ENCODE peak calls at places on chromosomes 12 and 14, in eight cellular contexts. N is Calu3, B is HCEC 1CT, A is NCI-H774, C is neural crest cell, U is uterus, L is cardiac muscle cell, E is substantia nigra. G is an unnamed sample.

GRCh38 chr14:100609331-100609870 is 22.2 kb upstream of the BEGAIN start:
- DNase-seq in N (no peak), B (no peak), A (no peak), C (no peak), U (no peak), L (no peak), E (no peak), G (no peak)

GRCh38 chr12:84911331-84912190 is 1.0 kb downstream of the SLC6A15 start:
- DNase-seq in N (peak; percentile 69), B (peak; percentile 87), A (peak; percentile 82), C (peak; percentile 57), U (peak; percentile 37), L (peak; percentile 72), E (peak; percentile 66), G (peak; percentile 30)

GRCh38 chr12:24760606-24761378 is 188.1 kb downstream of the BCAT1 start:
- DNase-seq in N (no peak), B (no peak), A (no peak), C (no peak), U (no peak), L (no peak), E (no peak), G (no peak)

GRCh38 chr12:124581792-124582424 is 14.5 kb upstream of the NCOR2 start:
- DNase-seq in N (no peak), B (no peak), A (no peak), C (no peak), U (no peak), L (no peak), E (no peak), G (no peak)

GRCh38 chr14:75757644-75758402 is 96.8 kb downstream of the TTLL5 start:
- DNase-seq in N (no peak), B (no peak), A (no peak), C (no peak), U (no peak), L (no peak), E (no peak), G (no peak)

GRCh38 chr12:26124491-26125450 is at the start of gene BHLHE41:
- DNase-seq in N (peak; percentile 83), B (peak; percentile 58), A (peak; percentile 81), C (peak; percentile 14), U (peak; percentile 82), L (peak; percentile 54), E (peak; percentile 93), G (peak; percentile 63)

GRCh38 chr14:75234173-75234855 is 44.3 kb upstream of the FOS start:
- DNase-seq in N (peak; percentile 72), B (peak; percentile 57), A (no peak), C (no peak), U (peak; percentile 26), L (no peak), E (peak; percentile 44), G (no peak)

GRCh38 chr14:55739967-55740707 is 160.1 kb downstream of the KTN1 start:
- DNase-seq in N (no peak), B (no peak), A (no peak), C (no peak), U (no peak), L (no peak), E (no peak), G (peak; percentile 34)

GRCh38 chr14:21505009-21505553 is 6.1 kb downstream of the METTL3 start:
- DNase-seq in N (no peak), B (no peak), A (no peak), C (no peak), U (no peak), L (no peak), E (no peak), G (no peak)

GRCh38 chr12:51082561-51083139 is 746 bp downstream of the CSRNP2 start:
- DNase-seq in N (no peak), B (peak; percentile 40), A (no peak), C (no peak), U (no peak), L (no peak), E (no peak), G (no peak)

GRCh38 chr14:103151270-103151933 is 28.1 kb downstream of the TNFAIP2 start:
- DNase-seq in N (no peak), B (no peak), A (no peak), C (no peak), U (no peak), L (no peak), E (no peak), G (no peak)